ENCODE peak calls at places on chromosomes 4 and X, in six cellular contexts. V is PC-3, I is GM23248, H is hepatocyte, E is MM.1S, Z is GM23338. J is an unnamed sample.

GRCh38 chr4:43132010-43132582 is 239.6 kb downstream of the GRXCR1 start:
- DNase-seq in V (peak), I (peak), H (peak), E (peak), Z (peak), J (peak)

GRCh38 chrX:131633285-131633917 is 89.5 kb downstream of the OR13H1 start:
- DNase-seq in V (peak), I (peak), H (peak), E (peak), Z (peak), J (peak)

GRCh38 chr4:184899261-184900134 is 73.7 kb upstream of the ACSL1 start:
- DNase-seq in V (peak), I (peak), H (no peak), E (no peak), Z (no peak), J (no peak)

GRCh38 chr4:17018013-17018412 is 119.6 kb upstream of the LDB2 start:
- DNase-seq in V (no peak), I (no peak), H (no peak), E (no peak), Z (peak), J (no peak)

GRCh38 chrX:2691543-2692220 is 587 bp downstream of the CD99 start:
- DNase-seq in V (peak), I (peak), H (peak), E (no peak), Z (peak), J (peak)

GRCh38 chrX:48045410-48046311 is 25.8 kb downstream of the ZNF630 start:
- DNase-seq in V (peak), I (peak), H (peak), E (no peak), Z (no peak), J (no peak)

GRCh38 chr4:138297743-138298405 is 55.7 kb upstream of the SLC7A11 start:
- DNase-seq in V (no peak), I (no peak), H (no peak), E (no peak), Z (no peak), J (no peak)

GRCh38 chr4:14410469-14410868 is 591.8 kb upstream of the CPEB2 start:
- DNase-seq in V (no peak), I (no peak), H (no peak), E (no peak), Z (no peak), J (no peak)

GRCh38 chr4:158282252-158282651 is 72.0 kb downstream of the TMEM144 start:
- DNase-seq in V (peak), I (peak), H (no peak), E (no peak), Z (no peak), J (no peak)

GRCh38 chr4:182978152-182978827 is 61.1 kb upstream of the DCTD start:
- DNase-seq in V (peak), I (peak), H (no peak), E (peak), Z (no peak), J (no peak)

GRCh38 chrX:110026099-110026844 is 23.4 kb downstream of the TMEM164 start:
- DNase-seq in V (peak), I (peak), H (peak), E (no peak), Z (no peak), J (peak)

GRCh38 chrX:111131572-111131971 is 35.6 kb downstream of the PAK3 start:
- DNase-seq in V (peak), I (no peak), H (peak), E (no peak), Z (no peak), J (peak)

GRCh38 chr4:11293866-11294265 is 134.8 kb downstream of the HS3ST1 start:
- DNase-seq in V (peak), I (no peak), H (peak), E (no peak), Z (no peak), J (no peak)

GRCh38 chr4:11297201-11297600 is 131.5 kb downstream of the HS3ST1 start:
- DNase-seq in V (peak), I (no peak), H (no peak), E (no peak), Z (no peak), J (no peak)

GRCh38 chr4:11297627-11298026 is 131.1 kb downstream of the HS3ST1 start:
- DNase-seq in V (no peak), I (no peak), H (no peak), E (no peak), Z (no peak), J (no peak)

GRCh38 chr4:11301075-11301660 is 127.5 kb downstream of the HS3ST1 start:
- DNase-seq in V (no peak), I (no peak), H (peak), E (no peak), Z (no peak), J (no peak)

DNA sequence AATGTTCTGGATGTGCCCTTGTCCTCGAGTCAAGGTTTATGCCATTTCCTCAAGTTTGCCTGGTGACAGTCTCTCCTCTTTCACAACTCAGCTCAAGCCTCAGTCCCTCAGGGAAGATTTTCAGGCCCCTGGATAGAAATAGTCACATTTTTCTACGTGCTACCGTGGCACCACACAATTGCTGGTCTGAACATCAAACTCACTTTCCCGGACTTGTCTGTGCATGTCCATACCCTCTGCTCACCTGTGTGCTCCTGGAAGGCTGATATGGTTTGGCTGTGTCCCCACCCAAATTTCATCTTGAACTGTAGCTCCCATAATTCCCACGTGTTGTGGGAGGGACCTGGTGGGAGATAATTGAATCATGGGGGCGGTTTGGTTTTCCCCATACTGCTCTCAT is 129.7 kb downstream of the HS3ST1 start:
- DNase-seq in V (no peak), I (no peak), H (no peak), E (no peak), Z (no peak), J (no peak)
- TF ChIP-seq EZH2phosphoT487 in V (no peak), I (no peak), H (no peak), E (no peak), Z (no peak), J (no peak)

DNA sequence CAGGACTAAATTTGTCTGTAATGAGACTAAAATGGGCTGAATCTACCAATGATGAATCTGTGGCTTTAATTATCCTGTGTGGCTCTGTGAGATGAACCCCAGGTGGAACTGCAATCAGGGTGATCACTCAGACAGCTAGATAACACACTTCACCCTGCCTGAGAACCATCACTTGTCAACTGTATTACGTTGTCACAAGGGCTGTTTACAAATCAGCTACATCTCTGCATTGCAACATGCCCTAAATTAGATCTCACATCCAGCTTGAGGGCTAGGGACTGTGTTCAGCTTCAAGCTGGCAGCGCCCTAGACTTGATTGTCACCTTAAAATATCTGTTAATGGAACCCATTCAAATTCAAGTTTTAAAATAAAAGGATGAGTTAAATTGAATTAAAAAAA is 77.0 kb downstream of the SH3KBP1 start:
- DNase-seq in V (no peak), I (no peak), H (no peak), E (no peak), Z (no peak), J (no peak)
- H3K27ac ChIP-seq in V (no peak), I (peak), H (no peak), E (no peak), Z (no peak), J (no peak)

GRCh38 chr4:51895816-51896408 is 53.0 kb downstream of the DCUN1D4 start:
- DNase-seq in V (peak), I (peak), H (peak), E (peak), Z (peak), J (peak)
- TF ChIP-seq EZH2phosphoT487 in V (no peak), I (no peak), H (no peak), E (no peak), Z (no peak), J (no peak)

DNA sequence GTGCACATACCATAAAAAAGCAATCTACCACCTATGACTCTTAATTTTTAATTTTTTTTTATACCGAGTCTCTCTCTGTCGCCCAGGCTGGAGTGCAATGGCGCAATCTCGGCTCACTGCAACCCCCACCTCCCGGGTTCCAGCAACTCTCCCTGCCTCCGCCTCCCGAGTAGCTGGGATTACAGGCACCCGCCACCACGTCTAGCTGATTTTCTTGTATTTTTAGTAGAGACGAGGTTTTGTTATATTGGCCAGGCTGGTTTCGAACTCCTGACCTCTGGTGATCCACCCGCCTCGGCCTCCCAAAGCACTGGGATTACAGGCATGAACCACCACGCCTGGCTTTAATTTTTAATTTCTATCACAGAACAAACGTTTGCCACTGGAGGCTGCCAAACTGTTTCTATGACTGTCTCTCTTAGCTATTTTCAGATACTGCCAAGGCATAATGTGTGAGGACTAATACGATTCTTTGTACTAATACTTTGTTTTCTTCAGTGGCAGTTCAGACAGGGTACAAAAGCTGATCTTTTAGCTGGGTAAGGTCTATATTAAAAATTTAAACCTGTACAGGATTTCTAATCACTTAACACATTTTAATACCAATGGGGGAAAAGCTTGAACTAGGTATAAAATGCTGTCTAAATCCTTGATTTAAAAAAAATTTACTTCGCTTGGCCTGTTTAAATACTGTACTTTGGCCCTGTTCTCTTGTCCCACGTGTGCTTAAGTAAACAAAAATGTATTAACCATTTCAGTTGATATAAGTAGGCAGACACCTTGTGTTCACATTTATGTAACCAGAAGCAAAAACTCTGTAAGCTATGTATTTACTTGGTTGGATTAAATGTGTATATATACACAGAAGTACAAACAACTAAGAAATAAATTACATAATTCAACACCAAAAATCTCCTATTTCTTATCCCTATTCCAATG is 2.3 kb downstream of the PGRMC2 start:
- DNase-seq in V (peak), I (peak), H (peak), E (no peak), Z (no peak), J (no peak)
- H3K27ac ChIP-seq in V (peak), I (peak), H (peak), E (no peak), Z (no peak), J (no peak)

DNA sequence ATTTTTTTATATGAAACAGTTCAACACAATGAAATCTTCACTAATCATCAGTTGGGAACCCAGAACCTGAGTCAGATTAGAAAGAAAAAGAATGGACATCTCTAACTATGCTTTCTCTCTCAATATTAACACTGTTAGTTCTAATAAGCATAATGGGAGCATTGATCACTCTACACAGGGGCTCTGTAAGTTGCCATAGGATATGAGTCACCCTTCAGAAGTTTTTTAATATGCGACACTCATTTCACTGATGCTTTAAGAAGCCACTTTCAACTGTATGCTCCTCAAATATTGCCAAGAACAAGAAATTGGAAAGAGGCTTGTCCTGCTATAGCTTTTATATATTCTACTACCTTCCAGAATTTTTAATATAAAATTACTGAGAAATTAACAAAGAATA is 187.0 kb downstream of the AASDH start:
- DNase-seq in V (peak), I (no peak), H (no peak), E (no peak), Z (no peak), J (no peak)
- TF ChIP-seq EZH2phosphoT487 in V (no peak), I (no peak), H (no peak), E (no peak), Z (no peak), J (no peak)

GRCh38 chrX:71532753-71533425 is at the start of gene OGT:
- DNase-seq in V (peak), I (peak), H (peak), E (peak), Z (peak), J (peak)

GRCh38 chrX:71533850-71534515 is 1.1 kb downstream of the OGT start:
- DNase-seq in V (peak), I (peak), H (peak), E (peak), Z (peak), J (peak)

GRCh38 chrX:71533514-71533849 is 578 bp downstream of the OGT start:
- DNase-seq in V (no peak), I (no peak), H (no peak), E (no peak), Z (no peak), J (peak)

GRCh38 chrX:71536285-71536684 is 3.4 kb downstream of the OGT start:
- DNase-seq in V (no peak), I (peak), H (no peak), E (peak), Z (no peak), J (no peak)

DNA sequence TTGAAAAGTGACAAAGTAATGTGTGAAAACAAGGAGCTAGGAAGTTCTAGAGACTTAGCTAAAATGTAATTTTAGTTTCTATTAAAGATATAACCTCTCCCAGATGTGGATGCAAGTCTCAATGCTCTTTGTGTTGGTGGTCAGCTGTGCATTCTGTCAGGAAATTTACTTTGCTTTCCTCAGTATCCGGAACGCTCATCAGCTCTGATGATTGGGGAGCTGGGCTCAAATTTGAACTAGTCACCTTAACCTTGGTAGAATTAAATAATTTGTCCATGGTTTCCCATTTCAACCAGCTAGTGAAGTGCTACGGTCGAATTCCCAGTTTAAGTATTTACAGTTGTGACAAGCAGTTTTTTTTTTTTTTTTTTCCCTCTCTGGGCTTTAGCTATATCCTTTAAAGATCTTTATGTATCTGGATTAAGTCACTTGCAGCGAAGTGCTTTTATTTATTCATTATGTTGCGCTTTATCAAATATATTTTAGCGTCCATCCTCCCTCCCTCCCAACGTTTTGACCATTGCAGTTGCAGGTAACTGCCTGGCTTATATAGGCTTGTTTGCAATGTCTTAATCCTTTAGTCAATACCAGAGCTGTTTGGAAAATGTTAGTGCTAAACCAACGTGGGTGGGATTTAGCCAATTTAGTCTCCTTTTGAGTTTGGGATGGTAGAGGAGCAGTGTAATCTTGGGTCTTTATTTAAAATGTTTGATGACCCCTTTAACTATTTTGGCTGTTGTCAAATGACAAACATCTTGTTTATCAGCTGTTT is 2.1 kb downstream of the OGT start:
- DNase-seq in V (peak), I (peak), H (no peak), E (no peak), Z (no peak), J (peak)
- H3K27ac ChIP-seq in V (peak), I (peak), H (peak), E (peak), Z (no peak), J (no peak)

GRCh38 chrX:83145910-83146309 is 362.2 kb upstream of the POU3F4 start:
- DNase-seq in V (no peak), I (no peak), H (no peak), E (no peak), Z (no peak), J (no peak)
- TF ChIP-seq EZH2phosphoT487 in V (no peak), I (no peak), H (no peak), E (no peak), Z (no peak), J (no peak)

GRCh38 chr4:24328300-24328699 is 256.1 kb downstream of the DHX15 start:
- DNase-seq in V (no peak), I (no peak), H (no peak), E (no peak), Z (peak), J (no peak)
- H3K27ac ChIP-seq in V (no peak), I (no peak), H (no peak), E (no peak), Z (peak), J (peak)

GRCh38 chrX:7061429-7061828 is 86.1 kb upstream of the STS start:
- DNase-seq in V (peak), I (no peak), H (no peak), E (no peak), Z (no peak), J (no peak)
- TF ChIP-seq EZH2phosphoT487 in V (no peak), I (no peak), H (no peak), E (no peak), Z (no peak), J (no peak)

J was measured in neural progenitor cell.